ENCODE peak calls at places on chromosomes 1 and 21, in eight cellular contexts. A is sciatic nerve; W is occipital lobe; U is activated naive CD4-positive, alpha-beta T cell; G is NCI-H1092 treated with DMSO at 0.1 percent for 48 hours; S is EH; B is WTC11; H is brain microvascular endothelial cell. N is an unnamed sample.

GRCh38 chr21:31802331-31802730 is 70.4 kb upstream of the SCAF4 start:
- DNase-seq in A (no peak), W (no peak), U (no peak), G (no peak), S (no peak), B (no peak), H (no peak), N (no peak)

GRCh38 chr1:11960710-11961109 is 19.5 kb upstream of the MFN2 start:
- DNase-seq in A (no peak), W (no peak), U (no peak), G (no peak), S (no peak), B (no peak), H (no peak), N (no peak)

GRCh38 chr1:234656981-234657651 is 47.1 kb upstream of the IRF2BP2 start:
- DNase-seq in A (no peak), W (no peak), U (no peak), G (no peak), S (peak), B (no peak), H (peak), N (peak)

GRCh38 chr1:234608026-234608719 is 1.8 kb downstream of the IRF2BP2 start:
- DNase-seq in A (peak), W (peak), U (peak), G (peak), S (peak), B (peak), H (peak), N (peak)

GRCh38 chr1:168287237-168287664 is 6.6 kb downstream of the TBX19 start:
- DNase-seq in A (no peak), W (no peak), U (no peak), G (no peak), S (peak), B (no peak), H (peak), N (no peak)

GRCh38 chr1:92817986-92818764 is 13.7 kb upstream of the RPL5 start:
- DNase-seq in A (no peak), W (no peak), U (no peak), G (peak), S (peak), B (peak), H (no peak), N (peak)

GRCh38 chr1:29924017-29924431 is 687.7 kb downstream of the PTPRU start:
- DNase-seq in A (no peak), W (no peak), U (no peak), G (no peak), S (no peak), B (peak), H (no peak), N (no peak)

GRCh38 chr21:46151261-46151988 is 4.0 kb downstream of the FTCD start:
- DNase-seq in A (peak), W (no peak), U (no peak), G (no peak), S (no peak), B (peak), H (no peak), N (no peak)

GRCh38 chr1:63112155-63112914 is 210.0 kb upstream of the FOXD3 start:
- DNase-seq in A (no peak), W (no peak), U (no peak), G (no peak), S (peak), B (no peak), H (peak), N (peak)

GRCh38 chr1:14877224-14877623 is 276.3 kb upstream of the TMEM51 start:
- DNase-seq in A (no peak), W (no peak), U (no peak), G (no peak), S (no peak), B (no peak), H (no peak), N (no peak)

GRCh38 chr1:85884372-85885035 is 176.3 kb upstream of the ZNHIT6 start:
- DNase-seq in A (no peak), W (no peak), U (no peak), G (peak), S (peak), B (no peak), H (no peak), N (peak)